ENCODE peak calls at places on chromosomes 4 and X, in five cellular contexts. E is HCT116, T is GM12891, U is body of pancreas, R is endothelial cell of umbilical vein. S is an unnamed sample.

GRCh38 chr4:125244848-125245450 is 69.8 kb upstream of the FAT4 start:
- DNase-seq in T (no peak), R (peak; percentile 59), U (no peak), E (no peak), S (no peak)

GRCh38 chr4:21596521-21596920 is 352.1 kb downstream of the KCNIP4 start:
- DNase-seq in U (no peak), E (no peak), T (no peak), R (peak; percentile 38), S (no peak)

GRCh38 chr4:83644677-83645639 is 109.0 kb downstream of the GPAT3 start:
- DNase-seq in R (peak; percentile 73), T (peak; percentile 17), E (peak; percentile 57), U (peak; percentile 34), S (no peak)

GRCh38 chr4:38162240-38162784 is 202.1 kb downstream of the PTTG2 start:
- DNase-seq in E (peak; percentile 63), T (no peak), R (peak; percentile 88), U (peak; percentile 70), S (peak; percentile 51)

GRCh38 chrX:120514236-120514635 is 45.1 kb upstream of the LAMP2 start:
- DNase-seq in T (no peak), E (no peak), U (peak; percentile 19), R (peak; percentile 7), S (no peak)

GRCh38 chrX:152465132-152465531 is 14.0 kb upstream of the GABRA3 start:
- DNase-seq in E (no peak), T (no peak), U (no peak), R (no peak), S (no peak)

GRCh38 chr4:169604131-169604900 is 8.1 kb downstream of the NEK1 start:
- DNase-seq in R (peak; percentile 31), U (no peak), T (no peak), E (no peak), S (no peak)

GRCh38 chrX:155632424-155633100 is 19.8 kb upstream of the TMLHE start:
- DNase-seq in E (no peak), T (no peak), U (no peak), R (peak; percentile 23), S (no peak)

GRCh38 chr4:151218343-151218742 is 58.6 kb upstream of the PRSS48 start:
- DNase-seq in T (no peak), U (no peak), E (no peak), R (peak; percentile 45), S (no peak)

GRCh38 chrX:103510031-103510430 is 9.3 kb downstream of the RAB40A start:
- DNase-seq in R (no peak), T (no peak), E (no peak), U (no peak), S (no peak)

GRCh38 chr4:60345397-60345796 is 854.7 kb upstream of the ADGRL3 start:
- DNase-seq in T (no peak), E (no peak), U (no peak), R (no peak), S (no peak)

GRCh38 chr4:41949531-41949930 is 14.3 kb downstream of the TMEM33 start:
- DNase-seq in R (no peak), U (no peak), E (no peak), T (no peak), S (no peak)

GRCh38 chr4:7426525-7427171 is 8.1 kb downstream of the PSAPL1 start:
- DNase-seq in R (no peak), U (peak; percentile 5), T (no peak), E (no peak), S (no peak)

GRCh38 chr4:163679189-163679588 is 184.7 kb downstream of the TMA16 start:
- DNase-seq in T (no peak), R (no peak), U (no peak), E (no peak), S (no peak)

GRCh38 chrX:48467331-48467761 is 2.7 kb downstream of the SLC38A5 start:
- DNase-seq in R (no peak), T (no peak), U (no peak), E (no peak), S (no peak)

GRCh38 chrX:48468247-48468671 is 1.8 kb downstream of the SLC38A5 start:
- DNase-seq in E (no peak), T (peak; percentile 44), U (peak; percentile 75), R (no peak), S (no peak)

GRCh38 chrX:48470110-48470832 is at the start of gene SLC38A5:
- DNase-seq in T (no peak), R (no peak), E (no peak), U (no peak), S (no peak)

GRCh38 chrX:48470833-48471118 is 716 bp upstream of the SLC38A5 start:
- DNase-seq in E (no peak), T (no peak), U (no peak), R (no peak), S (no peak)

GRCh38 chrX:48468693-48469691 is 1.1 kb downstream of the SLC38A5 start:
- DNase-seq in U (no peak), T (no peak), E (no peak), R (no peak), S (no peak)
- TF ChIP-seq POLR2A in U (no peak), T (no peak), E (no peak), R (no peak), S (no peak)

DNA sequence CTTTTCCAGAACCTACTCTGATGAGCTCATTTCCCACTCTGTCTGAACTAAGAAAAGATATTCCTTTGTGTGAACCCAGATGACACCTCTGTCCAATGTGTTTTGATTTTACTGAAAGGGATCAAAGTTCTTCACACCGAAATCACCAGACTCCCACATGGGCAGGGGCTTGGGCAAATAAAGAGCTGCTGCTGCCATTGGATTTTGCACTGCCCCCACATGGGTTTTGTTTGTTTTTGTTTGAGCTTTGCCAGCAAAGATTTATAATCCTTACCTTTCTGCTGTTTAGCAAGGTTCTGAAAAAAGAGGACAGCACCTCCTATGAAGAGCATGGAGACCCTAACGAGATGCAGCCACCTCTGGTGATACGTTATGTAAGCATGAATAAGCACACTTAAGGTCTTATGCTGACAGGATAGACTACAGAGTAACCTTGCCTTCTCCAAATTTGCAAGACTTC is 44.3 kb downstream of the HSD17B13 start:
- DNase-seq in R (no peak), E (no peak), T (no peak), U (no peak), S (no peak)
- TF ChIP-seq POLR2A in R (no peak), E (no peak), T (no peak), U (no peak), S (no peak)

GRCh38 chr4:98658287-98659105 is at the start of gene TSPAN5:
- DNase-seq in U (peak; percentile 75), R (peak; percentile 82), E (peak; percentile 64), T (peak; percentile 60), S (peak; percentile 52)
- TF ChIP-seq POLR2A in U (peak; percentile 34), R (peak; percentile 37), E (no peak), T (no peak), S (peak; percentile 56)

GRCh38 chrX:48802813-48803261 is 970 bp downstream of the HDAC6 start:
- DNase-seq in E (no peak), R (peak; percentile 0), U (no peak), T (no peak), S (no peak)

GRCh38 chrX:48801281-48802088 is at the start of gene HDAC6:
- DNase-seq in E (peak; percentile 97), U (peak; percentile 96), T (peak; percentile 79), R (peak; percentile 99), S (peak; percentile 51)

GRCh38 chrX:48800574-48801280 is 1.1 kb upstream of the HDAC6 start:
- DNase-seq in E (no peak), U (no peak), T (no peak), R (no peak), S (no peak)

GRCh38 chrX:48806088-48806487 is 4.2 kb downstream of the HDAC6 start:
- DNase-seq in U (no peak), E (no peak), T (no peak), R (no peak), S (no peak)

GRCh38 chrX:48802089-48802812 is 384 bp downstream of the HDAC6 start:
- DNase-seq in E (peak; percentile 57), R (peak; percentile 87), U (peak; percentile 87), T (peak; percentile 49), S (peak; percentile 47)
- TF ChIP-seq POLR2A in E (peak; percentile 47), R (peak; percentile 41), U (peak; percentile 42), T (peak; percentile 60), S (no peak)

DNA sequence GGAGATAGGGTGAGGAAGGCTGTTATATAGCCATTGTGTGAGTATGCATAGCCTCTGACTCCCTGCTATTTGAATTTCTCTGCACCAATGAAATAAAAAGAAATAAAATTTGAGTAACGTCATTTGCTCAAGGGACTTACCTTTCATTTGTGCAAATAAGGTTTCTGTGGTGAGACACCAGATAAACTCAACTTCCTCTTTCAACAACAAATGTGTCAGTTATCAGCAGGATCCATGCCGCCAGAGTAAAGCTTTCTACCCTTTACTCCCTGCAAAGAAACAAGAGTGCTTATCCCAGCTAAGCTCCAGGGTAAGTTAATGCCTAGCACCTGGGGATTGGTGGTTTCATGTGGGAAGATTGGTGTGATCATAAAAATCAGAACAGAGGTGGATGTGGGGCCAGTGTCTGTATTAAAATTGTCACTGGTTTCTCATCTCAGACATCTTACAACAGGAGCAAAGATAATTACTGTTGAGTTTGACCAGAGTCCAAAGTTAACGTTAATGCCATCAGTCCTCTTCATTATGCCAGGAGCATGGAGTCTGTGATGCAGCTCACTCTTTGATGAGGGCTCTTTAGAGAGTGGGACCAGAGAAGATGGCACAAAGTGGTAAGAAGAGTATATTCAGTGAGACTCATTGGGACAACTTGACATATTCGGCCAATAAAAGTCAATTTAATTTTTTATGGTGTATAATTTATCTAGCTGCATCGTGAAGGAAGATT is at the start of gene P2RY10:
- DNase-seq in E (no peak), R (no peak), T (no peak), U (no peak), S (no peak)
- TF ChIP-seq POLR2A in E (no peak), R (no peak), T (peak; percentile 88), U (no peak), S (no peak)

DNA sequence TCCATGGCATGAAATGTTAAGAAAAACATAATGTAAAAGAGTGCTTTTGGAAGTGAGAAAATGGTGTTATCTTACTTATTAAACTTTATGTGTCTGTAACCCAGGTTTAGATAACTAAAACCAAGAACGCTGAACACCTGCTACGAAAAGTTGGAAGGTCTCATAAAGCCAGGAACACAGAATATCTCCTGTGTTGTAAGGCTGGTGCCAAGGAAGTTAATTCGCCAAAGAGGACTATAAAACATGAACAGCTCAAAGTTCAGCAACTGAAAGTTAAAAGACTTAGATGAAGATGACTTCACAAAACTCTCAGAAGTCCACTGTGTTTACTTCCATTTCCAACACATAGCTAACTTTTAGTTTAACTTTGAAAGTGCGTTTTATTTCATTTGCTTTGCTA is 54.3 kb downstream of the GPRIN3 start:
- DNase-seq in R (no peak), E (no peak), T (no peak), U (no peak), S (no peak)
- TF ChIP-seq POLR2A in R (no peak), E (no peak), T (no peak), U (no peak), S (no peak)

DNA sequence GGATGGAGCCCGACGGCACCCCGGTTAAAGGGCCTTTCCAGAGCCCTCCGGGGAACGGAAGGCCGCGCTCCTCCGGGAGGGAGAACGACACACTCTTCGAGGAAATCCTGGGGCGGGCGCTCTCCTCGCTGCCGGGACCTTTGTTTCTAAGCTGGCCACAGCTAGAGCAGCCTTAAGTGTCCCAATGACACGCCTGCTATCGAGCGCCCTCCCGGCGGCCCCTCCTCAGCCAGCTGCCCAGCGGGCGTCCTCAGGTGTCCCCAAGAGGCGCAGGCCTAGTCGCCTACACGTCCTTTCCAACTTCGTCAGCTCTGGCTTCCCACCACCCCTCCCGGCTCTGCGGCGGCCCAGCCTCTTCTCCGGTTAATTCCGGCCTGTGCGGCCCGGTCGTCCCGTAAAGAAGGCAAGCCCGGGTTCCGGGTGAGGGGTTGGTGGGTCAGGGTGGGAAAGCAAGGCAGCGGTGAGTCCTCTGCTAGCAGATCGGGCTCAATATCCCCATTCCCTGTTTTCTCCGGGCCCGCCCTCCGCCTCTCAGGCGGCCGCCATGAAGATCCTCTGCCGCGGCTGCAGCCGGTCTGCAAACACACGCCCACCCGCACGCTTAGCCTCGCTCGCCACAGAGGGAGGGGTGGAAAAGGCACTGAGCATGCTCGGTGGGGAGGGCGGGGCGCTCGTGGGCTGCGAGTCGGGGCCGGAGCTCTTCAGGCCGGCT is 449 bp upstream of the RAP1GDS1 start:
- DNase-seq in U (peak; percentile 95), T (peak; percentile 90), R (peak; percentile 98), E (peak; percentile 89), S (peak; percentile 84)
- TF ChIP-seq POLR2A in U (peak; percentile 93), T (peak; percentile 71), R (peak; percentile 94), E (peak; percentile 86), S (peak; percentile 92)

S was measured in H54.